ENCODE peak calls at places on chromosomes 1 and 21, in nine cellular contexts. M is neural progenitor cell, L is mesendoderm, K is GM23338, S is A549, H is fibroblast of lung, Z is mesenchymal stem cell, B is neuronal stem cell, J is hepatocyte. E is an unnamed sample.
A peak's percentile ranks its signal among the peaks of the same experiment; 100 is the strongest.

GRCh38 chr1:113226118-113226517 is 153.1 kb downstream of the LRIG2 start:
- DNase-seq in M (peak; percentile 25), L (no peak), K (no peak), S (no peak), H (peak; percentile 77), Z (no peak), B (no peak), J (no peak), E (no peak)

GRCh38 chr1:229225331-229225782 is 45.6 kb upstream of the RAB4A start:
- DNase-seq in M (no peak), L (no peak), K (no peak), S (no peak), H (no peak), Z (no peak), B (no peak), J (peak; percentile 70), E (no peak)

GRCh38 chr1:47137925-47138615 is 829 bp downstream of the CYP4A22 start:
- DNase-seq in M (no peak), L (peak; percentile 52), K (no peak), S (no peak), H (no peak), Z (no peak), B (no peak), J (no peak), E (no peak)

GRCh38 chr1:188476606-188477005 is 1647.9 kb downstream of the PLA2G4A start:
- DNase-seq in M (no peak), L (no peak), K (no peak), S (no peak), H (peak; percentile 65), Z (no peak), B (no peak), J (no peak), E (no peak)

GRCh38 chr1:181469829-181470228 is 13.5 kb upstream of the CACNA1E start:
- DNase-seq in M (no peak), L (peak; percentile 90), K (no peak), S (peak; percentile 64), H (peak; percentile 88), Z (peak; percentile 10), B (no peak), J (peak; percentile 82), E (peak; percentile 75)

GRCh38 chr1:245990315-245991022 is 516.6 kb downstream of the SMYD3 start:
- DNase-seq in M (no peak), L (no peak), K (no peak), S (no peak), H (no peak), Z (no peak), B (no peak), J (peak; percentile 58), E (no peak)

GRCh38 chr1:174815474-174815908 is 184.3 kb upstream of the CACYBP start:
- DNase-seq in M (no peak), L (no peak), K (no peak), S (no peak), H (no peak), Z (no peak), B (no peak), J (no peak), E (no peak)

GRCh38 chr1:171434717-171435346 is 50.5 kb upstream of the PRRC2C start:
- DNase-seq in M (no peak), L (no peak), K (no peak), S (peak; percentile 62), H (peak; percentile 92), Z (peak; percentile 83), B (no peak), J (peak; percentile 27), E (peak; percentile 90)

GRCh38 chr1:235888119-235888643 is 21.5 kb upstream of the LYST start:
- DNase-seq in M (no peak), L (no peak), K (no peak), S (no peak), H (no peak), Z (no peak), B (no peak), J (no peak), E (no peak)

GRCh38 chr1:152037920-152038658 is 1.3 kb upstream of the S100A11 start:
- DNase-seq in M (no peak), L (no peak), K (no peak), S (no peak), H (no peak), Z (no peak), B (no peak), J (no peak), E (no peak)

GRCh38 chr1:8879348-8880067 is 1.0 kb upstream of the ENO1 start:
- DNase-seq in M (no peak), L (peak; percentile 84), K (no peak), S (no peak), H (no peak), Z (no peak), B (no peak), J (no peak), E (no peak)

GRCh38 chr1:40270152-40270834 is 12.3 kb downstream of the ZMPSTE24 start:
- DNase-seq in M (no peak), L (no peak), K (no peak), S (no peak), H (peak; percentile 54), Z (peak; percentile 30), B (no peak), J (no peak), E (peak; percentile 89)

DNA sequence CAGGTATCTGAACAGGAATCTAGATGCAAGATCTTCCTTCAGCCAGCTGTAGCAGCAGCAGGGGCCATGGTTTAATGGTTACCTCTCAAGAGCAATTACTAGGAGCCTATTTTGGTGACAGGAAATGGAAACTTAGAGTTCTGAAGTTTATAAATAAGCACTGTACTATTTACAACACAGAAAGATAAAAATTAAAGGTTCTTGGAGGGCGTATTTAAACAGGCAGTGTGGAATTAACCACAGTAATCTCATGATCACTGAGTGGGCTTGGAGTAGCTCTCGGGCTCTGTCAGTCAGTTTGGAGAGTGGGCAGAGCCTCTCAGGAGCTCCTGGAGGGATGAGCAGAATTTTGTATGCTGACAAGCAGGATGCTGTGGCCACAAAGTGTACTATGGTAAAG is 10.2 kb upstream of the FCRL5 start:
- DNase-seq in M (no peak), L (no peak), K (no peak), S (no peak), H (no peak), Z (no peak), B (no peak), J (no peak), E (no peak)
- H3K4me3 ChIP-seq in M (no peak overlapping the region), L (no peak overlapping the region), K (no peak overlapping the region), S (no peak overlapping the region), H (no peak overlapping the region), Z (no peak overlapping the region), B (no peak overlapping the region), J (no peak overlapping the region), E (no peak overlapping the region)

DNA sequence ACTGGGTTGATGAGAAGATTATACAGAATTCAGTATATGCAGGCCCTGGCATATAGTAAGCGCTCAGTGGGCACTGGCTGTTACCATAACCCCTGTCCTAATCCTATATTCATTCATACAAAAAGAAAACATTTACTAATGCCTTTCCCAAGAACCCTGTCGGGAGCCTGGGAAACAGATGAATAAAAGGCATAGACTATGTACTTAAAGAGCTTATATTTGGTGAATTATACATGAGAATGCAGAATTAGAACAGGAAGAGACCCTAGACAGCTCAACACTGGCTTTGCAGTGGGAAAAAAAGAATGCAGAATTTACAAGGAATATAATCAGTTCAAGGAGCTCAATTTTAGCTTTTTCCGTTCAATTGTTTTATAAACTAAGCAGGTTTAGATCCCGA is 10.9 kb downstream of the AK2 start:
- DNase-seq in M (no peak), L (no peak), K (no peak), S (no peak), H (no peak), Z (no peak), B (no peak), J (no peak), E (no peak)
- H3K4me2 ChIP-seq in M (no peak overlapping the region), L (no peak overlapping the region), K (no peak overlapping the region), S (no peak overlapping the region), H (no peak overlapping the region), Z (no peak overlapping the region), B (no peak overlapping the region), J (no peak overlapping the region), E (no peak overlapping the region)

GRCh38 chr21:45975017-45975595 is 6.5 kb upstream of the COL6A1 start:
- DNase-seq in M (peak; percentile 56), L (peak; percentile 87), K (peak; percentile 65), S (no peak), H (peak; percentile 63), Z (peak; percentile 90), B (no peak), J (peak; percentile 74), E (peak; percentile 76)

GRCh38 chr21:45974073-45975016 is 7.2 kb upstream of the COL6A1 start:
- DNase-seq in M (peak; percentile 70), L (peak; percentile 92), K (peak; percentile 72), S (no peak), H (peak; percentile 84), Z (peak; percentile 95), B (no peak), J (peak; percentile 64), E (peak; percentile 84)

GRCh38 chr21:45977396-45977795 is 4.2 kb upstream of the COL6A1 start:
- DNase-seq in M (no peak), L (peak; percentile 92), K (peak; percentile 71), S (no peak), H (no peak), Z (peak; percentile 57), B (no peak), J (no peak), E (no peak)

GRCh38 chr21:45979141-45979631 is 2.4 kb upstream of the COL6A1 start:
- DNase-seq in M (no peak), L (peak; percentile 29), K (no peak), S (no peak), H (no peak), Z (peak; percentile 58), B (no peak), J (no peak), E (peak; percentile 61)

DNA sequence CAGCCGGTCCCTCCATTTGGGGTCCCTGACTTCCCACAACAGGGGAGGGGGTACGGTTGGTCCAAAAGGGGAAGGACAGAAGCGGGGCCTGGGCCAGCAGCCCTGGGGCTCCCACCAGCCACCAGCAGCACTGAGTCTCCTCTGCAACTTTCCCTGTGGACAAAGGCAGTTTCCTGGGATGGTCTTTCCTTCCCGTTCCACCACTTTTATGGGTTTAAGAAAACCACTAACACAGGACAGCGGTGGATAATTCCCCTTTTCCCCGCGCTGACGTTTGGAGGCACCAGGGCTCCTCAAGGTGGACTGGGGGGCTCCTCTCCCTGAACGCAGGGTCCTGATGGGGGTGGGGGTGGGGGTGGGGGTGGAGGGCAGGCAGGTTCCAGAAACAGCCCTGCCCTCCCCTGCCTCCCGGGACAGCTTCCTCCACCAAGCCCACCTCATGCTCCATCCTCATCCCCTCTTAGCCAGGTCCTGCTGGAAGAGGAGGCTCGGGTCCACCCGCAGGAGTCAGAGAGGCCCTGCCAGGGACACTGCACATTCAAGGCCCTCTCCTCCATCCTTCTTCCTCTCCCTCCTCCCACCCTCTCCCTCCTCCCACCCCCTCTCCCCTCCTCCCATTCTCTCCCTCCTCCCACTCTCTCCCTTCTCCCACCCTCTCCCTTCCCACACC is 4.8 kb upstream of the COL6A1 start:
- DNase-seq in M (no peak), L (peak; percentile 76), K (no peak), S (no peak), H (no peak), Z (no peak), B (no peak), J (no peak), E (no peak)
- H3K4me3 ChIP-seq in M (no peak overlapping the region), L (peak overlapping the region; percentile 26), K (peak overlapping the region; percentile 85), S (no peak overlapping the region), H (no peak overlapping the region), Z (no peak overlapping the region), B (no peak overlapping the region), J (no peak overlapping the region), E (no peak overlapping the region)

DNA sequence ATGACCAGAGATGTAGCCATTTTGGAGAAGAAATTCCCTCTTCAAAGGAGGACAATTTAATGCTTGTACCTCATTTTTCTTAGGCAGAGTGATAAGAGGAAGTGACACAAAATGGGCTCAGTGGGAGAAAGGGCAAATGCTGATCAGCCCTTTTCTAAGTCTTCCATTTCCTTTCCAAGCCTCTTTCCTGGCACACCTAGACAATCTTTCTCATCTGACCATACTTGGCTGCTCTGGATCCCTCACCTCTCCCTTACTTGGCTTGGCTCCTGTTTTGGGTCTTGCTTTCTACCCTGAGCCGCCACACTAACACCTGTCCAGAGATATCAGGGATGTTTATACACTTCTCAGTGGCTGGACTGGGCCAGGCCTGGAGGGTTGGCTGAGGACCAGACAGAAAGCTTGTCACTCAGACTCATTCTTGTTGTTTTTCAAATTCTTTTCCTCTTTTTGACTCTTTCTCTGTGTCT is 13.1 kb downstream of the TXNIP start:
- DNase-seq in M (no peak), L (no peak), K (no peak), S (no peak), H (no peak), Z (no peak), B (no peak), J (no peak), E (no peak)
- H3K4me2 ChIP-seq in M (no peak overlapping the region), L (no peak overlapping the region), K (no peak overlapping the region), S (no peak overlapping the region), H (no peak overlapping the region), Z (no peak overlapping the region), B (no peak overlapping the region), J (no peak overlapping the region), E (no peak overlapping the region)

E was measured in GM23248.